ENCODE peak calls at places on chromosome X, in five cellular contexts. G is H9, T is trophoblast cell, P is H1, L is mesenchymal stem cell. Y is an unnamed sample.

GRCh38 chrX:39816871-39817731 is 280.7 kb downstream of the BCOR start:
- DNase-seq in L (peak), P (peak), T (no peak), G (peak), Y (no peak)

GRCh38 chrX:48617542-48618340 is 20.4 kb downstream of the WDR13 start:
- DNase-seq in G (no peak), P (no peak), T (no peak), L (no peak), Y (no peak)

GRCh38 chrX:47283015-47283771 is 50.4 kb downstream of the USP11 start:
- DNase-seq in G (no peak), T (no peak), P (no peak), L (no peak), Y (no peak)

GRCh38 chrX:139826065-139827044 is 106.5 kb downstream of the ATP11C start:
- DNase-seq in G (no peak), P (no peak), T (no peak), L (peak), Y (no peak)

GRCh38 chrX:39439910-39440733 is 638.9 kb downstream of the MID1IP1 start:
- DNase-seq in T (no peak), L (no peak), G (no peak), P (no peak), Y (no peak)

GRCh38 chrX:104522386-104522785 is 43.6 kb upstream of the IL1RAPL2 start:
- DNase-seq in P (peak), G (peak), L (no peak), T (no peak), Y (no peak)

GRCh38 chrX:139475432-139475831 is 55.1 kb upstream of the F9 start:
- DNase-seq in T (no peak), P (no peak), L (no peak), G (no peak), Y (no peak)

GRCh38 chrX:102727761-102728160 is 7.2 kb downstream of the GPRASP3 start:
- DNase-seq in P (no peak), L (no peak), T (no peak), G (no peak), Y (no peak)

GRCh38 chrX:19064175-19064574 is 58.1 kb downstream of the ADGRG2 start:
- DNase-seq in G (no peak), T (no peak), P (no peak), L (peak), Y (no peak)

GRCh38 chrX:72735561-72735960 is 21.5 kb upstream of the PHKA1 start:
- DNase-seq in L (no peak), P (no peak), G (no peak), T (no peak), Y (no peak)

GRCh38 chrX:29941292-29941691 is 274.1 kb upstream of the MAGEB2 start:
- DNase-seq in T (peak), P (no peak), L (peak), G (no peak), Y (no peak)

GRCh38 chrX:79443121-79443520 is 76.0 kb upstream of the ITM2A start:
- DNase-seq in P (no peak), T (no peak), L (no peak), G (no peak), Y (no peak)

GRCh38 chrX:19563327-19563726 is 48.0 kb upstream of the MAP3K15 start:
- DNase-seq in P (no peak), T (no peak), L (no peak), G (no peak), Y (no peak)

GRCh38 chrX:136185409-136186022 is 38.2 kb downstream of the FHL1 start:
- DNase-seq in L (peak), G (no peak), T (no peak), P (no peak), Y (no peak)

GRCh38 chrX:40279091-40279430 is 181.3 kb upstream of the BCOR start:
- DNase-seq in T (no peak), P (no peak), G (no peak), L (no peak), Y (no peak)

GRCh38 chrX:130100180-130100579 is 10.1 kb downstream of the ELF4 start:
- DNase-seq in G (no peak), P (no peak), T (peak), L (no peak), Y (no peak)

GRCh38 chrX:7214251-7214650 is 66.3 kb upstream of the PUDP start:
- DNase-seq in G (no peak), L (no peak), T (no peak), P (no peak), Y (no peak)

GRCh38 chrX:125681058-125681457 is 361.4 kb downstream of the TEX13C start:
- DNase-seq in G (no peak), L (no peak), T (no peak), P (no peak), Y (no peak)

GRCh38 chrX:97446298-97446882 is 562.7 kb downstream of the RPA4 start:
- DNase-seq in G (no peak), L (no peak), T (peak), P (no peak), Y (no peak)

GRCh38 chrX:18886344-18887161 is 97.4 kb downstream of the PHKA2 start:
- DNase-seq in G (peak), L (peak), P (no peak), T (peak), Y (peak)

GRCh38 chrX:151697537-151697936 is 2.3 kb downstream of the PRRG3 start:
- DNase-seq in G (no peak), L (no peak), T (no peak), P (no peak), Y (no peak)

GRCh38 chrX:39936886-39937770 is 160.6 kb downstream of the BCOR start:
- DNase-seq in L (no peak), P (no peak), G (no peak), T (no peak), Y (no peak)

GRCh38 chrX:15877380-15877779 is 22.8 kb upstream of the AP1S2 start:
- DNase-seq in P (no peak), T (no peak), G (no peak), L (no peak), Y (no peak)

GRCh38 chrX:38175140-38175539 is 45.5 kb downstream of the SRPX start:
- DNase-seq in L (peak), G (peak), T (peak), P (peak), Y (peak)

GRCh38 chrX:7448123-7448522 is 300.2 kb upstream of the PUDP start:
- DNase-seq in P (no peak), G (no peak), T (no peak), L (no peak), Y (no peak)

GRCh38 chrX:3771756-3772155 is 58.3 kb upstream of the PRKX start:
- DNase-seq in P (no peak), T (no peak), G (no peak), L (no peak), Y (no peak)

GRCh38 chrX:68989456-68989855 is 160.6 kb downstream of the EFNB1 start:
- DNase-seq in P (no peak), L (no peak), G (peak), T (no peak), Y (no peak)
- H3K23ac ChIP-seq in P (no peak), L (no peak), G (no peak), T (no peak), Y (no peak)

GRCh38 chrX:545488-545887 is 85.1 kb upstream of the SHOX start:
- DNase-seq in L (no peak), T (no peak), G (no peak), P (no peak), Y (no peak)
- H2BK12ac ChIP-seq in L (no peak), T (no peak), G (no peak), P (peak), Y (no peak)

GRCh38 chrX:133819546-133819945 is 165.8 kb downstream of the GPC3 start:
- DNase-seq in P (no peak), G (no peak), L (no peak), T (no peak), Y (no peak)
- H3K23ac ChIP-seq in P (no peak), G (no peak), L (no peak), T (no peak), Y (no peak)

DNA sequence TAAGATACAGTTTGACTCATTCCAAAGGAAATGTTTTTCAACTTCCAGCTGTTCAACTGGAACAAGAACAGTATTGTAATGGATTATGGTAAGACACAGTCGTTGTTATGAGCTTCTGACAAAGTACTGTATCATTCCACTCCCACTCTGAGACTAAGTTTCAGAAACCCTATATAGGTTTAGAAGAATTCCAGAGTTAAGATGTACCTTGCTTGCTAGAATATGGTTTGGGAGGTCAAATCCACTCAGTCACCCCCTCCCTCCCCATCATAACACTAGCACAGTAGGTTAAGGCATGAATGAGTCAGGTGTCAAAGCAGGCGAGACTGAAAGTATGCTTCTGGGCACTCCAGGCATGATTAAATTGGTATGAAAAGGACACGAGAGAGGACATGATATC is 339.7 kb downstream of the DMD start:
- DNase-seq in P (no peak), T (no peak), G (no peak), L (no peak), Y (no peak)
- H2BK12ac ChIP-seq in P (no peak), T (no peak), G (no peak), L (no peak), Y (no peak)

GRCh38 chrX:154486396-154487207 is at the start of gene UBL4A:
- DNase-seq in T (peak), P (no peak), G (peak), L (peak), Y (peak)
- H3K23ac ChIP-seq in T (no peak), P (no peak), G (no peak), L (no peak), Y (peak)

GRCh38 chrX:71454222-71454621 is 78.7 kb upstream of the OGT start:
- DNase-seq in T (no peak), G (no peak), L (peak), P (no peak), Y (no peak)
- H2BK12ac ChIP-seq in T (no peak), G (no peak), L (no peak), P (no peak), Y (no peak)

DNA sequence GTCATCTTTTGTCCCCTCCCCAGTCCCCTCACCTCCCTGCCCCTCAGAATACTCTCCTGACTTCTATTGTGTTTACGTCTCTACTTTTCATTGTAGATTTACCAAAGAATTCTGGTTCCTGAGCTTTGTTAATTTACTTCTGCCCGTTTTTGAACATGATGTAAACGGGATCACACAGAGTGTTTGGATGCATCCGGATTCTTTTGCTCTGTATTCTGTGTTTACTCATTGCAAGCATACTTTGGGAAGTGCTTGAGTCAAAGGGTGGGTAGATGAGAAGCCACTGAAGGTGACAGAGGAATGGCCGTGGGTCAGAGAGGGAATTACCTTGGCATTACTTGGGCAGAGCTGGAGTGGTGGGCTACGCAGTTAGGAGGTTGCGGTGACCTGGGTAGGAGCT is 18.0 kb downstream of the CLCN4 start:
- DNase-seq in P (no peak), L (peak), T (peak), G (no peak), Y (no peak)
- H3K23ac ChIP-seq in P (no peak), L (no peak), T (no peak), G (no peak), Y (no peak)

GRCh38 chrX:12693754-12694153 is 97.5 kb upstream of the PRPS2 start:
- DNase-seq in L (no peak), G (no peak), P (no peak), T (no peak), Y (no peak)
- H2BK12ac ChIP-seq in L (no peak), G (no peak), P (no peak), T (no peak), Y (no peak)

DNA sequence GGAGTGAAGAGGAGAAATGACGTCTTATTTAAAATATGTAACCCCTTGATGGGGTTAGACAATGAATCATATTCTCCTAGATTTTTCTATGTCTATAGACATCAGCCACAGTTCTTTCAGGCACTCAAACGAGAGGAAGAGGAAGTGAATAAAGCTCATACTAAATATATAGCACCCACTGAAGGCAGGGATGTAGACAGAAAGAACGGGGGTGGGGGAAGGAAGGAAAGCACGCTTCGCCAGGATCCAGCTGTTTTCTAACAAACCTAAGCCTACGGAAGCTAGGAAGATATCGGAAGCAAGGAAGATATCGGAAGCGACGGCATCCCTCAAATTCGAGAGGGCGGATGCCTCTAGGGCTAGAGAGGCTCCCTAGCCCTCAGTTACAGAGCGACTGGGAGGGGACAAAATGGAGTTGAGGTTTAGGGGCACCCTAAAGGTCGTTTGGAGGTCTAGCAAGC is 708 bp downstream of the ACSL4 start:
- DNase-seq in G (peak), L (peak), T (peak), P (no peak), Y (no peak)
- H3K23ac ChIP-seq in G (no peak), L (peak), T (no peak), P (no peak), Y (no peak)

GRCh38 chrX:1224954-1225353 is 12.5 kb upstream of the CRLF2 start:
- DNase-seq in L (no peak), P (no peak), G (peak), T (no peak), Y (no peak)
- H2BK12ac ChIP-seq in L (no peak), P (peak), G (no peak), T (no peak), Y (no peak)